ENCODE peak calls at places on chromosome 9, in seven cellular contexts. One of them, this sample, is unnamed.

GRCh38 chr9:124695280-124695890 is 75.7 kb downstream of the NR6A1 start:
- DNase-seq in Panc1: no peak
- DNase-seq in CD8-positive, alpha-beta T cell: no peak
- DNase-seq in heart right ventricle: no peak
- DNase-seq in upper lobe of right lung: no peak
- DNase-seq in endodermal cell: no peak
- DNase-seq in K562: no peak
- DNase-seq in this sample: no peak

GRCh38 chr9:138080979-138081378 is 203.4 kb downstream of the CACNA1B start:
- DNase-seq in Panc1: no peak
- DNase-seq in CD8-positive, alpha-beta T cell: peak; percentile 21
- DNase-seq in heart right ventricle: no peak
- DNase-seq in upper lobe of right lung: no peak
- DNase-seq in endodermal cell: no peak
- DNase-seq in K562: no peak
- DNase-seq in this sample: no peak

GRCh38 chr9:13427587-13427986 is 148.1 kb upstream of the MPDZ start:
- DNase-seq in Panc1: no peak
- DNase-seq in CD8-positive, alpha-beta T cell: no peak
- DNase-seq in heart right ventricle: peak; percentile 48
- DNase-seq in upper lobe of right lung: no peak
- DNase-seq in endodermal cell: no peak
- DNase-seq in K562: peak; percentile 37
- DNase-seq in this sample: no peak

GRCh38 chr9:96317335-96317980 is 15.5 kb upstream of the HSD17B3 start:
- DNase-seq in Panc1: no peak
- DNase-seq in CD8-positive, alpha-beta T cell: peak; percentile 73
- DNase-seq in heart right ventricle: peak; percentile 40
- DNase-seq in upper lobe of right lung: peak; percentile 72
- DNase-seq in endodermal cell: peak; percentile 85
- DNase-seq in K562: peak; percentile 72
- DNase-seq in this sample: peak; percentile 68

GRCh38 chr9:34484678-34485077 is 26.1 kb downstream of the DNAI1 start:
- DNase-seq in Panc1: no peak
- DNase-seq in CD8-positive, alpha-beta T cell: no peak
- DNase-seq in heart right ventricle: no peak
- DNase-seq in upper lobe of right lung: no peak
- DNase-seq in endodermal cell: no peak
- DNase-seq in K562: no peak
- DNase-seq in this sample: no peak

GRCh38 chr9:134651226-134651905 is 9.8 kb downstream of the COL5A1 start:
- DNase-seq in Panc1: no peak
- DNase-seq in CD8-positive, alpha-beta T cell: no peak
- DNase-seq in heart right ventricle: no peak
- DNase-seq in upper lobe of right lung: peak; percentile 48
- DNase-seq in endodermal cell: no peak
- DNase-seq in K562: no peak
- DNase-seq in this sample: no peak

GRCh38 chr9:111959468-111959941 is 62.9 kb downstream of the UGCG start:
- DNase-seq in Panc1: peak; percentile 79
- DNase-seq in CD8-positive, alpha-beta T cell: no peak
- DNase-seq in heart right ventricle: no peak
- DNase-seq in upper lobe of right lung: peak; percentile 68
- DNase-seq in endodermal cell: no peak
- DNase-seq in K562: peak; percentile 63
- DNase-seq in this sample: no peak

GRCh38 chr9:135550344-135550918 is 4.5 kb downstream of the OBP2A start:
- DNase-seq in Panc1: no peak
- DNase-seq in CD8-positive, alpha-beta T cell: no peak
- DNase-seq in heart right ventricle: no peak
- DNase-seq in upper lobe of right lung: peak; percentile 34
- DNase-seq in endodermal cell: no peak
- DNase-seq in K562: no peak
- DNase-seq in this sample: no peak

GRCh38 chr9:127520941-127521918 is 69.9 kb downstream of the LRSAM1 start:
- DNase-seq in Panc1: no peak
- DNase-seq in CD8-positive, alpha-beta T cell: no peak
- DNase-seq in heart right ventricle: peak; percentile 66
- DNase-seq in upper lobe of right lung: no peak
- DNase-seq in endodermal cell: peak; percentile 80
- DNase-seq in K562: no peak
- DNase-seq in this sample: no peak

GRCh38 chr9:130240410-130241197 is 25.0 kb upstream of the HMCN2 start:
- DNase-seq in Panc1: no peak
- DNase-seq in CD8-positive, alpha-beta T cell: no peak
- DNase-seq in heart right ventricle: peak; percentile 67
- DNase-seq in upper lobe of right lung: no peak
- DNase-seq in endodermal cell: peak; percentile 85
- DNase-seq in K562: peak; percentile 86
- DNase-seq in this sample: peak; percentile 60

GRCh38 chr9:20804476-20805253 is 120.6 kb downstream of the FOCAD start:
- DNase-seq in Panc1: no peak
- DNase-seq in CD8-positive, alpha-beta T cell: no peak
- DNase-seq in heart right ventricle: no peak
- DNase-seq in upper lobe of right lung: no peak
- DNase-seq in endodermal cell: no peak
- DNase-seq in K562: no peak
- DNase-seq in this sample: no peak

GRCh38 chr9:133876836-133877235 is 115.3 kb downstream of the VAV2 start:
- DNase-seq in Panc1: no peak
- DNase-seq in CD8-positive, alpha-beta T cell: no peak
- DNase-seq in heart right ventricle: no peak
- DNase-seq in upper lobe of right lung: no peak
- DNase-seq in endodermal cell: no peak
- DNase-seq in K562: no peak
- DNase-seq in this sample: no peak

GRCh38 chr9:29958469-29958868 is 2385.2 kb upstream of the C9orf72 start:
- DNase-seq in Panc1: no peak
- DNase-seq in CD8-positive, alpha-beta T cell: no peak
- DNase-seq in heart right ventricle: no peak
- DNase-seq in upper lobe of right lung: no peak
- DNase-seq in endodermal cell: no peak
- DNase-seq in K562: no peak
- DNase-seq in this sample: no peak

GRCh38 chr9:131100445-131100844 is 4.1 kb downstream of the AIF1L start:
- DNase-seq in Panc1: no peak
- DNase-seq in CD8-positive, alpha-beta T cell: no peak
- DNase-seq in heart right ventricle: no peak
- DNase-seq in upper lobe of right lung: no peak
- DNase-seq in endodermal cell: no peak
- DNase-seq in K562: no peak
- DNase-seq in this sample: no peak

GRCh38 chr9:13358128-13358527 is 78.6 kb upstream of the MPDZ start:
- DNase-seq in Panc1: no peak
- DNase-seq in CD8-positive, alpha-beta T cell: no peak
- DNase-seq in heart right ventricle: no peak
- DNase-seq in upper lobe of right lung: no peak
- DNase-seq in endodermal cell: no peak
- DNase-seq in K562: no peak
- DNase-seq in this sample: no peak

GRCh38 chr9:121963542-121963995 is 129.5 kb downstream of the TTLL11 start:
- DNase-seq in Panc1: no peak
- DNase-seq in CD8-positive, alpha-beta T cell: no peak
- DNase-seq in heart right ventricle: no peak
- DNase-seq in upper lobe of right lung: no peak
- DNase-seq in endodermal cell: no peak
- DNase-seq in K562: no peak
- DNase-seq in this sample: no peak

GRCh38 chr9:91734371-91734981 is 215.6 kb downstream of the ROR2 start:
- DNase-seq in Panc1: peak; percentile 42
- DNase-seq in CD8-positive, alpha-beta T cell: peak; percentile 74
- DNase-seq in heart right ventricle: peak; percentile 61
- DNase-seq in upper lobe of right lung: peak; percentile 83
- DNase-seq in endodermal cell: peak; percentile 93
- DNase-seq in K562: peak; percentile 73
- DNase-seq in this sample: peak; percentile 60

GRCh38 chr9:133995012-133995896 is 3.1 kb upstream of the VAV2 start:
- DNase-seq in Panc1: no peak
- DNase-seq in CD8-positive, alpha-beta T cell: no peak
- DNase-seq in heart right ventricle: no peak
- DNase-seq in upper lobe of right lung: peak; percentile 54
- DNase-seq in endodermal cell: no peak
- DNase-seq in K562: no peak
- DNase-seq in this sample: no peak

GRCh38 chr9:27436234-27436633 is 87.9 kb upstream of the IFNK start:
- DNase-seq in Panc1: no peak
- DNase-seq in CD8-positive, alpha-beta T cell: no peak
- DNase-seq in heart right ventricle: no peak
- DNase-seq in upper lobe of right lung: no peak
- DNase-seq in endodermal cell: no peak
- DNase-seq in K562: no peak
- DNase-seq in this sample: no peak

DNA sequence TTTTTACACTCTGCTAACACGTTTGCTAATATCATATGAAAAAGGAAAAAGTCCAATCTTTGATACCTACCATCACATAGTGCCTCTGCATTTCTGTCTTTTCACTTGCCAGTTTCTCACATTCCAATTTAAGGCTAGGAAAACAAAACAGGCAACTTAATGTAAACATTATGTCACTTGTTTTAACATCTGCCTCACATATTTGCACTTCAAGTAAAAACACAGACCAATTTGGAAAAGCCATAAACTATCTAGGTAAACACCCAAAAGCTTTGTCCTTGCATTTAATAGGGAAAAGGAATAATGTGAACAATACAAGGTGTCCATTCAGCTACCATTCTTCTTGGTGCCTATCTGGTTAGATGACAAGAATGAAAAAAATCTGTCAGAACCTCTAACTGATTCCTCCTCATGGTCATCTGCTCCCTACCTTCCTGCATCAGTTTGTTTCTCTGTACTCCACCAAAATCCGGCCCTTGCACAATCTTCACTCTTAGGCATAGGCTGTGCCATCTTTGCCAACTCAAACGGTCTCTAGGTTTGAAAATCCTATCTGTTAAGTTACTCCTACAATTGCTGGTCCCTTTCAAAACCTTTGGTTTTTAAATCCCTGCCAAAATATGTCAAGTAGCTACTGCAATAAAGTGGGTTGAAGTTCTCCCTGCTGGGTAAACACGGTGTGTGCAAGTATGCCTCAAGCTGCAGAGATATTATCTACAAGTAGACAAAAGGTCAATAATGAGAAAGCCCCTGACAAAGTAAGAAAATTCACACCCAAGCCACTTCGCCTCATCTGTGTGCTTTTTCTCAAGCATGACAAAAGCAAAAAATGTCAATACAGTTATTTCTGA is 3.4 kb downstream of the TLE1 start:
- DNase-seq in Panc1: no peak
- DNase-seq in CD8-positive, alpha-beta T cell: no peak
- DNase-seq in heart right ventricle: no peak
- DNase-seq in upper lobe of right lung: no peak
- DNase-seq in endodermal cell: no peak
- DNase-seq in K562: no peak
- DNase-seq in this sample: no peak
- H3K27ac ChIP-seq in Panc1: peak overlapping the region; percentile 21
- H3K27ac ChIP-seq in CD8-positive, alpha-beta T cell: no peak overlapping the region
- H3K27ac ChIP-seq in heart right ventricle: no peak overlapping the region
- H3K27ac ChIP-seq in upper lobe of right lung: no peak overlapping the region
- H3K27ac ChIP-seq in endodermal cell: no peak overlapping the region
- H3K27ac ChIP-seq in K562: no peak overlapping the region
- H3K27ac ChIP-seq in this sample: no peak overlapping the region

GRCh38 chr9:98095401-98095800 is 23.6 kb downstream of the TRIM14 start:
- DNase-seq in Panc1: no peak
- DNase-seq in CD8-positive, alpha-beta T cell: no peak
- DNase-seq in heart right ventricle: no peak
- DNase-seq in upper lobe of right lung: no peak
- DNase-seq in endodermal cell: peak; percentile 30
- DNase-seq in K562: no peak
- DNase-seq in this sample: no peak

GRCh38 chr9:98094316-98094715 is 24.7 kb downstream of the TRIM14 start:
- DNase-seq in Panc1: no peak
- DNase-seq in CD8-positive, alpha-beta T cell: no peak
- DNase-seq in heart right ventricle: no peak
- DNase-seq in upper lobe of right lung: no peak
- DNase-seq in endodermal cell: peak; percentile 30
- DNase-seq in K562: no peak
- DNase-seq in this sample: no peak

GRCh38 chr9:98097836-98098235 is 21.2 kb downstream of the TRIM14 start:
- DNase-seq in Panc1: no peak
- DNase-seq in CD8-positive, alpha-beta T cell: no peak
- DNase-seq in heart right ventricle: no peak
- DNase-seq in upper lobe of right lung: no peak
- DNase-seq in endodermal cell: peak; percentile 26
- DNase-seq in K562: no peak
- DNase-seq in this sample: no peak

GRCh38 chr9:98094851-98095250 is 24.2 kb downstream of the TRIM14 start:
- DNase-seq in Panc1: no peak
- DNase-seq in CD8-positive, alpha-beta T cell: no peak
- DNase-seq in heart right ventricle: no peak
- DNase-seq in upper lobe of right lung: no peak
- DNase-seq in endodermal cell: no peak
- DNase-seq in K562: no peak
- DNase-seq in this sample: no peak

GRCh38 chr9:98096091-98096490 is 22.9 kb downstream of the TRIM14 start:
- DNase-seq in Panc1: no peak
- DNase-seq in CD8-positive, alpha-beta T cell: no peak
- DNase-seq in heart right ventricle: no peak
- DNase-seq in upper lobe of right lung: no peak
- DNase-seq in endodermal cell: peak; percentile 17
- DNase-seq in K562: no peak
- DNase-seq in this sample: no peak
- H3K27ac ChIP-seq in Panc1: no peak overlapping the region
- H3K27ac ChIP-seq in CD8-positive, alpha-beta T cell: no peak overlapping the region
- H3K27ac ChIP-seq in heart right ventricle: no peak overlapping the region
- H3K27ac ChIP-seq in upper lobe of right lung: no peak overlapping the region
- H3K27ac ChIP-seq in endodermal cell: no peak overlapping the region
- H3K27ac ChIP-seq in K562: no peak overlapping the region
- H3K27ac ChIP-seq in this sample: no peak overlapping the region

GRCh38 chr9:98391406-98391805 is 136.0 kb upstream of the TBC1D2 start:
- DNase-seq in Panc1: no peak
- DNase-seq in CD8-positive, alpha-beta T cell: no peak
- DNase-seq in heart right ventricle: no peak
- DNase-seq in upper lobe of right lung: no peak
- DNase-seq in endodermal cell: no peak
- DNase-seq in K562: no peak
- DNase-seq in this sample: no peak
- H3K27ac ChIP-seq in Panc1: no peak overlapping the region
- H3K27ac ChIP-seq in CD8-positive, alpha-beta T cell: no peak overlapping the region
- H3K27ac ChIP-seq in heart right ventricle: no peak overlapping the region
- H3K27ac ChIP-seq in upper lobe of right lung: no peak overlapping the region
- H3K27ac ChIP-seq in endodermal cell: no peak overlapping the region
- H3K27ac ChIP-seq in K562: no peak overlapping the region
- H3K27ac ChIP-seq in this sample: no peak overlapping the region

DNA sequence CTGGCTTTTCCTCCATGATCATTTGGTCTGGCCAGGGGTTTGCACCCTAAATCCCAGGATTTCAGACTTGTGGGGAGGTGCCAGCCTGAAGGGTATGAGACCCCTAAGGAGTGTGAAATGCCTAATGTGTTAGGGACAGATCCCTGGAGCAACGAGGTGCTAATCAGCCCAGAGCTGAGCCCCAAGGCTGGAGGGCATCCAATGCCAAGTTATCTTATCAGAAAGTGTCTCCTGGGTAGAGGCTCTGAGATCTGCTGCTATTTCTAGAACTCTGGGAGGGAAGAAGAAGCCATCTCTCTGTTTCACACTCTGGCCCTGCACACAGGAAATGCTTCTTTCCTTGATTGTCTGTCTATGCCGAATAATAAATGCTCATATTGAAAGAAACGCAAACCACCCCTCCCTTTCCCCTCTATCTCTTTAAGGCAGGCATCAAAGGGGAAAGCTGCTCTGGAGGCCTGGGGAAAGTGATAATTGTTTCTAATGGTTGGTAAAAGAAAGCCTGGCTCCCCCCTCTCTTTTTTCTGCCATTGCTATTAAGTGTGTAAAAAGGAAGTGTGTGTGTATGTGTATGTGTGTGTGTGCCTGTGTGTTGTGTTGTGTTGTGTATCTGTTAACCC is 166.7 kb downstream of the PAPPA start:
- DNase-seq in Panc1: no peak
- DNase-seq in CD8-positive, alpha-beta T cell: no peak
- DNase-seq in heart right ventricle: peak; percentile 62
- DNase-seq in upper lobe of right lung: no peak
- DNase-seq in endodermal cell: peak; percentile 74
- DNase-seq in K562: peak; percentile 45
- DNase-seq in this sample: no peak
- H3K27ac ChIP-seq in Panc1: no peak overlapping the region
- H3K27ac ChIP-seq in CD8-positive, alpha-beta T cell: no peak overlapping the region
- H3K27ac ChIP-seq in heart right ventricle: peak overlapping the region; percentile 70
- H3K27ac ChIP-seq in upper lobe of right lung: no peak overlapping the region
- H3K27ac ChIP-seq in endodermal cell: no peak overlapping the region
- H3K27ac ChIP-seq in K562: no peak overlapping the region
- H3K27ac ChIP-seq in this sample: no peak overlapping the region